ENCODE peak calls at places on chromosomes 3 and 15, in seven cellular contexts. M, R, B, U, P, S and A are unnamed samples. For H3K4me1 and H3K9me3, the result is how much of the 10 kb centered on the place peaks cover.

GRCh38 chr15:81239190-81239589 is 42.5 kb downstream of the IL16 start:
- DNase-seq in U (no peak), R (no peak), P (no peak), M (no peak), S (no peak), B (no peak), A (no peak)

GRCh38 chr3:126016616-126017015 is 47.6 kb downstream of the ROPN1B start:
- DNase-seq in B (no peak), U (no peak), R (no peak), S (no peak), P (no peak), M (no peak), A (no peak)

GRCh38 chr3:29731050-29731449 is 450.2 kb downstream of the RBMS3 start:
- DNase-seq in R (no peak), M (no peak), U (no peak), P (no peak), B (no peak), S (no peak), A (no peak)

GRCh38 chr3:179141890-179142289 is 6.3 kb upstream of the PIK3CA start:
- DNase-seq in B (no peak), S (no peak), M (no peak), P (no peak), U (no peak), R (no peak), A (no peak)

GRCh38 chr3:136955813-136956212 is 2.0 kb upstream of the IL20RB start:
- DNase-seq in P (no peak), U (peak), S (no peak), R (peak), M (no peak), B (peak), A (peak)

GRCh38 chr3:1591327-1592028 is 498.7 kb downstream of the CNTN6 start:
- DNase-seq in B (no peak), U (no peak), S (no peak), M (no peak), R (no peak), P (no peak), A (no peak)

GRCh38 chr3:183591881-183592521 is 36.5 kb upstream of the KLHL6 start:
- DNase-seq in S (no peak), R (no peak), U (no peak), M (peak), B (no peak), P (no peak), A (no peak)

GRCh38 chr3:192514081-192514753 is 213.1 kb downstream of the FGF12 start:
- DNase-seq in M (no peak), R (peak), P (no peak), B (no peak), U (peak), S (no peak), A (no peak)

GRCh38 chr3:100183608-100184125 is 69.4 kb upstream of the FILIP1L start:
- DNase-seq in M (no peak), B (no peak), U (no peak), S (no peak), P (no peak), R (no peak), A (no peak)

GRCh38 chr15:101022876-101023275 is 103.7 kb downstream of the LRRK1 start:
- DNase-seq in P (peak), U (no peak), B (no peak), S (peak), R (no peak), M (no peak), A (peak)

GRCh38 chr3:73498764-73499622 is 125.7 kb downstream of the PDZRN3 start:
- DNase-seq in S (no peak), U (no peak), P (no peak), B (no peak), M (no peak), R (no peak), A (no peak)

GRCh38 chr15:100340721-100341661 is 784 bp downstream of the ADAMTS17 start:
- DNase-seq in B (peak), P (no peak), R (peak), U (no peak), S (no peak), M (no peak), A (peak)

GRCh38 chr15:42385206-42385979 is 26.1 kb downstream of the CAPN3 start:
- DNase-seq in B (peak), S (no peak), U (peak), P (no peak), M (no peak), R (peak), A (peak)

GRCh38 chr3:156256256-156256655 is 135.9 kb downstream of the KCNAB1 start:
- DNase-seq in R (no peak), S (no peak), P (no peak), M (no peak), U (no peak), B (no peak), A (no peak)

GRCh38 chr15:48996276-48996675 is 32.6 kb upstream of the SHC4 start:
- DNase-seq in B (no peak), P (no peak), S (no peak), R (no peak), U (no peak), M (no peak), A (no peak)

GRCh38 chr3:157125101-157125500 is 34.8 kb downstream of the CCNL1 start:
- DNase-seq in P (no peak), U (no peak), B (no peak), M (no peak), S (no peak), R (no peak), A (no peak)

GRCh38 chr15:58517682-58518525 is 86.1 kb downstream of the LIPC start:
- DNase-seq in B (no peak), R (no peak), P (no peak), M (no peak), U (no peak), S (no peak), A (no peak)

GRCh38 chr3:134360046-134360445 is 14.2 kb downstream of the AMOTL2 start:
- DNase-seq in U (no peak), S (peak), B (no peak), R (no peak), P (peak), M (no peak), A (no peak)

GRCh38 chr15:93088200-93088980 is 621 bp downstream of the RGMA start:
- DNase-seq in P (peak), R (peak), S (no peak), U (peak), B (no peak), M (peak), A (no peak)

GRCh38 chr3:11172136-11172670 is 17.9 kb downstream of the HRH1 start:
- DNase-seq in U (no peak), M (no peak), B (no peak), P (no peak), R (no peak), S (no peak), A (no peak)

GRCh38 chr3:56720836-56721235 is 37.8 kb upstream of the TASOR start:
- DNase-seq in P (no peak), U (no peak), B (no peak), M (no peak), S (no peak), R (no peak), A (no peak)

GRCh38 chr3:66938338-66938963 is 59.7 kb upstream of the KBTBD8 start:
- DNase-seq in U (peak), S (no peak), P (no peak), R (peak), M (peak), B (peak), A (peak)

GRCh38 chr3:68306571-68306970 is 625.8 kb downstream of the TAFA4 start:
- DNase-seq in P (no peak), B (no peak), M (no peak), S (no peak), U (no peak), R (peak), A (peak)

GRCh38 chr3:191383104-191383503 is 52.8 kb upstream of the UTS2B start:
- DNase-seq in U (no peak), P (no peak), R (no peak), M (no peak), S (no peak), B (no peak), A (no peak)

GRCh38 chr3:89276116-89276515 is 168.7 kb downstream of the EPHA3 start:
- DNase-seq in P (no peak), B (no peak), S (no peak), U (no peak), R (no peak), M (no peak), A (no peak)

GRCh38 chr3:61448378-61448777 is 113.0 kb upstream of the PTPRG start:
- DNase-seq in M (no peak), B (no peak), U (no peak), P (no peak), S (no peak), R (no peak), A (no peak)
- H3K27ac ChIP-seq in M (no peak), B (no peak), U (no peak), P (no peak), S (no peak), R (no peak), A (no peak)

DNA sequence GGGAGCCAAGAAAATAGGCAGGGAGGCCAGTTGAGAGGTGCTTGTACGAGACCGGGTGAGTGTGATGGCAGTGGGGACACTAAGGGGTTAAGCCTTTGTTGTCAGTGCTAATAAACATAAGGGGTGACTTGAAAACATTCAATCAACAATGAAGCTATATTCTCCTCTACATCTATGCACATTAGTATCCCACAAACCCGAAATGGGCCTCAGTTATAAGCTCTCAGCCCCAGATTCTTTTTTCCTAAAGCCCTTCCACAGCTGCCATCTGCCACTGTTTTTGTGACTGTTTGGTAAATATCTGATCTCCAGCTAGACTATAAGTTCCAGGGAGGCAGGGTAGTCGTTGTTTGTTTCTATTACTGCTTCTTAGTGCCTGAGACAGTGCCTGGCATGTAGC is 118.2 kb downstream of the CADPS start:
- DNase-seq in M (no peak), P (no peak), R (no peak), U (no peak), S (no peak), B (no peak), A (no peak)
- H3K4me1 ChIP-seq in M (under half), P (under half), R (under half), U (under half), S (under half), B (under half), A (under half)

DNA sequence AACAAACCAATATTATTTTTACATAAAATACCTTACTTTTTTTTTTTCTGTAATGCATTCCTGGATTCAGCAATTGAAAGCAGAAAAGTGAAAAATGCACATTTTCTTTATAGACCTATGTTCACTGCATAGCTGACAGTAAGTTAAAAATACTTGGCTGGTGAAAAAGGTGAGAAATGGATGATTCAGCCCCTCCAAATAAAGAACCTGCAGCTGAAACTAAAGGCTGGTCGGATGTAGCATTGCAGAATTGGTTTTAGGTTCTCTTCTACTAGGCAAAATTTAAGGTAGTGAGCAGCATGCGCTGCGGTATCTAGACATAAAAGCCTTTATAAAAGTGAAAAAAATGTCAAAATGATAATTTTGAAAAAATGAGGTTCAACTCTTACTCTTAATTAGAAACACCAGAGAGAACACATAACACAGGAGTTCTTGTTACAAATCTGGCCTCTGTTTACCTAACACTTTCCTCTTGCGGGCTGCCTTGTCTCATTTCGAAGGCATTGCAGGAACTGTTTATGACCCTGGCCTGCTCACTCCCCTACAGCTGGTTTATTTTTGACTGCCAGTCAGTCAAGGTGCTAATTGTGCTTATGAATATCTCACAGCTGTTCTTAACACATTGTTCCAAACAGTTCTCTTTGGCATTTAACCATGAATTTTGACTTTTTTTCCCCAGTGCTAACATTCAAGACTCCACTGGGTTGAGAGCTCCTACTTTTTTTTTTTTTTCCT is 455.4 kb upstream of the TBL1XR1 start:
- DNase-seq in P (no peak), S (no peak), R (no peak), M (no peak), B (no peak), U (no peak), A (no peak)
- H3K9me3 ChIP-seq in P (under half), S (under half), R (under half), M (under half), B (under half), U (under half), A (under half)

GRCh38 chr15:51864408-51865056 is 35.1 kb downstream of the TMOD3 start:
- DNase-seq in R (no peak), M (no peak), B (no peak), U (no peak), S (no peak), P (no peak), A (no peak)
- H3K27ac ChIP-seq in R (no peak), M (no peak), B (no peak), U (peak), S (no peak), P (no peak), A (no peak)